ENCODE peak calls at places on chromosomes 16 and 17, in four cellular contexts. J, P, S and K are unnamed samples.

GRCh38 chr17:1713878-1714487 is 3.8 kb upstream of the TLCD2 start:
- DNase-seq in J (peak), P (no peak), S (no peak), K (peak)

GRCh38 chr17:42288985-42289862 is 926 bp downstream of the STAT5A start:
- DNase-seq in J (no peak), S (no peak), P (peak), K (no peak)

GRCh38 chr17:27608330-27609230 is 22.4 kb upstream of the LGALS9 start:
- DNase-seq in P (no peak), J (no peak), S (no peak), K (no peak)

GRCh38 chr16:21159281-21159951 is 942 bp downstream of the LDAF1 start:
- DNase-seq in S (no peak), P (peak), J (no peak), K (no peak)

GRCh38 chr17:41917957-41918391 is 777 bp downstream of the ACLY start:
- DNase-seq in S (no peak), J (peak), P (peak), K (peak)

GRCh38 chr17:5557485-5557884 is 26.8 kb downstream of the NLRP1 start:
- DNase-seq in S (no peak), J (peak), P (no peak), K (no peak)

GRCh38 chr16:57470683-57471082 is 8.2 kb downstream of the POLR2C start:
- DNase-seq in S (no peak), P (no peak), J (no peak), K (peak)

GRCh38 chr16:15843635-15844279 is 13.1 kb downstream of the MYH11 start:
- DNase-seq in P (no peak), S (no peak), J (peak), K (no peak)

GRCh38 chr17:47275245-47275984 is 21.8 kb downstream of the ITGB3 start:
- DNase-seq in P (peak), S (no peak), J (peak), K (no peak)

GRCh38 chr17:73160980-73161630 is 3.7 kb upstream of the SSTR2 start:
- DNase-seq in P (no peak), S (no peak), J (no peak), K (no peak)

GRCh38 chr16:12064291-12064690 is 87.8 kb downstream of the SNX29 start:
- DNase-seq in J (no peak), S (no peak), P (no peak), K (no peak)

GRCh38 chr17:54451051-54451450 is 449.6 kb upstream of the TOM1L1 start:
- DNase-seq in S (no peak), J (no peak), P (no peak), K (no peak)

GRCh38 chr17:54452666-54453348 is 447.8 kb upstream of the TOM1L1 start:
- DNase-seq in P (no peak), S (no peak), J (no peak), K (no peak)

DNA sequence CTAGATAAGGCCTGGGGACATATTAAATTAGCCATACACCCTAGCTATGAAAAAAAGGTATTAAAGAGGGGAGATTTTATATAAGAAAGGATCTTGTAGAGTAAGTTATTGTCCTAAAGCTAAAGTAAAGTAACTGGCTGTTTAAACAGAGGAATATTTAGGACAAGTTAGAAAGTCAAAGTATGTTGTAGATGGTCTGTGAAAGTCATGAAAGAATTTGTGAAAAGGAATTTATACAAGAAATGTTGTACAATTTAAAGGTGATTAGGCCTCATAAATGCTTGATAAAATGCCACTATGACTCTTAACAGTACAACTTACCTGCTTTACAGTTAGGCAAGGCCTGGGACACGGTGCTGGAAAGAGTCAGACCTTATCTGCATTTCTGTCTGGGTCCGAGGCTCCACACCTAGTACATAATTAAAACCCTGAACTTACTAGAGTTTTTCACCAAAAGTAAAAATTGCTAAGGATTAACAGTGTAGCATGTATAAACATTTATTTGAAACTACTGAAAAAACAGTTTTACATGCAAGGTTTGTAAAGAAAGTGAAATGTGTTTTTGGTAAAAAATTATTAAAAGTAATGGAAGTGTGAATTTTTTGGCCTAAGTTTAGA is 445.3 kb upstream of the TOM1L1 start:
- DNase-seq in J (no peak), S (no peak), P (no peak), K (no peak)
- TF ChIP-seq RCOR1 in J (no peak), S (no peak), P (no peak), K (no peak)

GRCh38 chr16:80288616-80289015 is 252.2 kb upstream of the DYNLRB2 start:
- DNase-seq in S (no peak), J (no peak), P (no peak), K (no peak)
- TF ChIP-seq POLR2A in S (no peak), J (no peak), P (no peak), K (no peak)

GRCh38 chr16:64174327-64174726 is 947.5 kb downstream of the CDH11 start:
- DNase-seq in P (no peak), S (no peak), J (peak), K (no peak)
- TF ChIP-seq RCOR1 in P (no peak), S (no peak), J (no peak), K (no peak)

GRCh38 chr16:69311115-69311532 is at the start of gene VPS4A:
- DNase-seq in J (peak), S (peak), P (peak), K (peak)
- TF ChIP-seq POLR2A in J (peak), S (peak), P (no peak), K (peak)

DNA sequence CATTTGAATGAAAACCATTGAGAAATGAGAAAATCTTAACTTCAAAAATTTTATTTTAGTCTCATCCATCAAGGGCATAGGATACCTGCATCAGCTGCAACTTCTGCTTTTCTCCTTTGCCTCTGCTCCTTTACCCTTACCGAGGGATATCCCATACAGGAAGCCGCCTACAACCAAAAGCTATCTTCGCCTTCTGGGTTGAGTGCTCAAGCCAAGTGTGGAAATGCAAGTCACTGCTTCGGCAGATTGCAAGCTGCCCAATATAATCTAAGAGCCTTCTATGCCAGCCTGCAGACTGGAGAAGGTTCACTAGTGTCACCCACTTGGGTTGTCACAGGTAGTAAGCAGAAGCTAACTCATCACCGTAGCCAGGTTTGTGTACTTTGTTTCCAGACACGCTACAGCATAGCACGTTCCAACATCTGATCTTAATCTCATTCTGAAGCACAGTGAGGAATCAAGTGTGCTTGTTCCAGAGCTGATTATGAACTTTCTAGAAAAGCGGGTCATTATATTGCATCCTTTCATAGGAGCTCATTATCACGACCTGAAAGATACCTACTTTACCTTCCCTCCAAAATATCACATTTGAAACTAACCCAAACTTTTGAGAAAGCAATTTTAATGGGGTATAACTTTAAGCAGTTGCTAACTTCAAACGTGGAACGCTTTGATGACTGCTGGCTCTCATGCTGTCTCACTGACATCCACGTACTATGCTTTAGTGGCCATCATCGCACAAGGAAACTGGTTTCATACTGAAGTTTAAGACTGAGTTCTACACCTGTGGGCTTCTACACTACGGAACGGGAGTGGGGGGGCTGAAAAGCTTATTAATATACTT is 8.0 kb upstream of the UNK start:
- DNase-seq in P (no peak), S (no peak), J (no peak), K (no peak)
- TF ChIP-seq RCOR1 in P (peak), S (no peak), J (no peak), K (no peak)

GRCh38 chr17:29177871-29178749 is 2.1 kb downstream of the MYO18A start:
- DNase-seq in P (peak), S (no peak), J (no peak), K (peak)

GRCh38 chr17:29178750-29179231 is 1.4 kb downstream of the MYO18A start:
- DNase-seq in P (no peak), J (no peak), S (no peak), K (peak)

GRCh38 chr17:29180788-29181160 is 576 bp upstream of the MYO18A start:
- DNase-seq in J (no peak), P (no peak), S (no peak), K (no peak)

GRCh38 chr17:29180051-29180787 is at the start of gene MYO18A:
- DNase-seq in S (no peak), J (peak), P (peak), K (peak)

GRCh38 chr17:29179232-29180036 is 764 bp downstream of the MYO18A start:
- DNase-seq in J (no peak), P (peak), S (no peak), K (peak)
- TF ChIP-seq POLR2A in J (no peak), P (peak), S (no peak), K (peak)

GRCh38 chr16:1922357-1922756 is 4.1 kb upstream of the HS3ST6 start:
- DNase-seq in P (no peak), S (no peak), J (no peak), K (no peak)

GRCh38 chr16:1918312-1918889 is at the start of gene HS3ST6:
- DNase-seq in J (no peak), S (no peak), P (peak), K (no peak)

GRCh38 chr16:1919680-1919998 is 1.4 kb upstream of the HS3ST6 start:
- DNase-seq in S (no peak), P (no peak), J (no peak), K (no peak)

GRCh38 chr16:1918890-1919679 is 870 bp upstream of the HS3ST6 start:
- DNase-seq in P (no peak), S (no peak), J (no peak), K (no peak)

GRCh38 chr16:1920727-1921155 is 2.5 kb upstream of the HS3ST6 start:
- DNase-seq in S (no peak), P (peak), J (no peak), K (peak)
- TF ChIP-seq RCOR1 in S (no peak), P (no peak), J (no peak), K (no peak)

GRCh38 chr16:85557976-85558589 is 55.0 kb upstream of the GSE1 start:
- DNase-seq in J (no peak), P (no peak), S (no peak), K (no peak)
- TF ChIP-seq POLR2A in J (no peak), P (no peak), S (no peak), K (no peak)